ENCODE peak calls at places on chromosomes 12 and 14, in ten cellular contexts. W, P, M, Z, V, D, G, L, Q and I are unnamed samples.

GRCh38 chr12:79378496-79378895 is 312.3 kb downstream of the PAWR start:
- DNase-seq in W (no peak), P (no peak), M (no peak), Z (no peak), V (no peak), D (no peak), G (no peak), L (no peak), Q (no peak), I (no peak)

GRCh38 chr12:12432373-12432772 is 75.5 kb downstream of the BORCS5 start:
- DNase-seq in W (peak), P (no peak), M (no peak), Z (no peak), V (no peak), D (no peak), G (no peak), L (no peak), Q (peak), I (no peak)

GRCh38 chr12:30391766-30392366 is 303.8 kb downstream of the IPO8 start:
- DNase-seq in W (no peak), P (no peak), M (no peak), Z (no peak), V (no peak), D (no peak), G (no peak), L (no peak), Q (no peak), I (no peak)

GRCh38 chr12:103640831-103641230 is 53.8 kb downstream of the STAB2 start:
- DNase-seq in W (no peak), P (no peak), M (no peak), Z (no peak), V (no peak), D (no peak), G (no peak), L (no peak), Q (no peak), I (no peak)

GRCh38 chr14:28436821-28437220 is 329.8 kb upstream of the FOXG1 start:
- DNase-seq in W (no peak), P (no peak), M (no peak), Z (no peak), V (no peak), D (no peak), G (no peak), L (no peak), Q (no peak), I (no peak)

GRCh38 chr14:29454026-29454693 is 473.5 kb downstream of the PRKD1 start:
- DNase-seq in W (no peak), P (no peak), M (no peak), Z (no peak), V (no peak), D (no peak), G (no peak), L (no peak), Q (no peak), I (no peak)

GRCh38 chr12:115943630-115944391 is 333.7 kb downstream of the MED13L start:
- DNase-seq in W (peak), P (no peak), M (no peak), Z (no peak), V (no peak), D (no peak), G (no peak), L (no peak), Q (no peak), I (peak)

GRCh38 chr12:119988440-119988787 is 622 bp upstream of the BICDL1 start:
- DNase-seq in W (peak), P (peak), M (no peak), Z (no peak), V (no peak), D (no peak), G (no peak), L (no peak), Q (no peak), I (peak)

GRCh38 chr12:88044035-88044434 is 14.8 kb upstream of the C12orf50 start:
- DNase-seq in W (no peak), P (no peak), M (no peak), Z (no peak), V (no peak), D (no peak), G (no peak), L (no peak), Q (no peak), I (no peak)

GRCh38 chr12:103560604-103561101 is 26.4 kb upstream of the STAB2 start:
- DNase-seq in W (peak), P (no peak), M (peak), Z (no peak), V (no peak), D (no peak), G (no peak), L (no peak), Q (peak), I (no peak)

GRCh38 chr12:67388331-67389163 is 119.4 kb downstream of the CAND1 start:
- DNase-seq in W (no peak), P (no peak), M (no peak), Z (no peak), V (no peak), D (no peak), G (no peak), L (no peak), Q (no peak), I (no peak)

GRCh38 chr14:104555621-104556255 is 23.8 kb upstream of the C14orf180 start:
- DNase-seq in W (no peak), P (no peak), M (no peak), Z (no peak), V (peak), D (no peak), G (no peak), L (no peak), Q (no peak), I (no peak)

GRCh38 chr12:114272071-114272470 is 133.9 kb downstream of the TBX5 start:
- DNase-seq in W (no peak), P (no peak), M (no peak), Z (no peak), V (no peak), D (no peak), G (no peak), L (no peak), Q (no peak), I (no peak)

GRCh38 chr12:127143020-127143419 is 1124.0 kb upstream of the TMEM132C start:
- DNase-seq in W (no peak), P (no peak), M (no peak), Z (no peak), V (no peak), D (no peak), G (no peak), L (no peak), Q (no peak), I (no peak)

GRCh38 chr12:111766608-111767361 is at the start of gene ALDH2:
- DNase-seq in W (peak), P (peak), M (no peak), Z (no peak), V (peak), D (no peak), G (no peak), L (peak), Q (no peak), I (peak)

GRCh38 chr14:24857277-24857676 is 192.7 kb downstream of the STXBP6 start:
- DNase-seq in W (no peak), P (no peak), M (no peak), Z (no peak), V (no peak), D (no peak), G (no peak), L (no peak), Q (no peak), I (no peak)

GRCh38 chr14:21087294-21088091 is 11.0 kb downstream of the ZNF219 start:
- DNase-seq in W (peak), P (peak), M (peak), Z (peak), V (peak), D (peak), G (no peak), L (peak), Q (peak), I (peak)

GRCh38 chr12:54989829-54990228 is 5.3 kb upstream of the TESPA1 start:
- DNase-seq in W (no peak), P (no peak), M (no peak), Z (no peak), V (no peak), D (no peak), G (no peak), L (no peak), Q (no peak), I (no peak)

GRCh38 chr12:84912191-84913142 is at the start of gene SLC6A15:
- DNase-seq in W (peak), P (peak), M (peak), Z (no peak), V (no peak), D (no peak), G (no peak), L (no peak), Q (peak), I (peak)

GRCh38 chr12:50916292-50916691 is 36.1 kb upstream of the HIGD1C start:
- DNase-seq in W (no peak), P (no peak), M (no peak), Z (no peak), V (no peak), D (no peak), G (no peak), L (no peak), Q (no peak), I (no peak)

GRCh38 chr14:101226265-101226602 is 322.7 kb upstream of the RTL1 start:
- DNase-seq in W (no peak), P (no peak), M (no peak), Z (no peak), V (no peak), D (no peak), G (no peak), L (no peak), Q (no peak), I (no peak)

GRCh38 chr12:124753993-124754392 is 109.7 kb downstream of the SCARB1 start:
- DNase-seq in W (no peak), P (no peak), M (no peak), Z (no peak), V (no peak), D (no peak), G (no peak), L (no peak), Q (no peak), I (no peak)

GRCh38 chr12:113777751-113778150 is 188.4 kb downstream of the RBM19 start:
- DNase-seq in W (no peak), P (no peak), M (no peak), Z (no peak), V (no peak), D (no peak), G (no peak), L (no peak), Q (no peak), I (no peak)

GRCh38 chr14:77641207-77641533 is 24.7 kb upstream of the SPTLC2 start:
- DNase-seq in W (no peak), P (no peak), M (no peak), Z (no peak), V (no peak), D (no peak), G (no peak), L (no peak), Q (no peak), I (no peak)

GRCh38 chr12:94244165-94245133 is 96.1 kb downstream of the PLXNC1 start:
- DNase-seq in W (no peak), P (peak), M (no peak), Z (no peak), V (no peak), D (no peak), G (no peak), L (no peak), Q (no peak), I (no peak)

GRCh38 chr14:24385524-24385923 is 13.3 kb upstream of the NYNRIN start:
- DNase-seq in W (no peak), P (no peak), M (no peak), Z (no peak), V (no peak), D (no peak), G (no peak), L (no peak), Q (no peak), I (no peak)